ENCODE peak calls at places on chromosome 14, in nine cellular contexts. L is body of pancreas, N is HCT116, W is ovary, Z is Peyer's patch, D is suprapubic skin, U is K562, A is adrenal gland, H is sigmoid colon. F is an unnamed sample.

GRCh38 chr14:51630987-51631386 is 20.7 kb upstream of the FRMD6 start:
- DNase-seq in L (no peak), N (no peak), W (no peak), Z (no peak), D (no peak), U (no peak), A (no peak), H (no peak), F (no peak)

GRCh38 chr14:87944987-87945604 is 47.9 kb downstream of the GALC start:
- DNase-seq in L (no peak), N (peak), W (no peak), Z (no peak), D (no peak), U (peak), A (no peak), H (no peak), F (peak)

GRCh38 chr14:61502459-61503093 is 181.2 kb downstream of the PRKCH start:
- DNase-seq in L (no peak), N (no peak), W (no peak), Z (no peak), D (no peak), U (no peak), A (no peak), H (no peak), F (no peak)

GRCh38 chr14:100317897-100318808 is 5.0 kb upstream of the SLC25A47 start:
- DNase-seq in L (peak), N (peak), W (peak), Z (peak), D (no peak), U (peak), A (peak), H (peak), F (peak)

GRCh38 chr14:99592933-99593753 is 10.9 kb downstream of the CCDC85C start:
- DNase-seq in L (no peak), N (no peak), W (no peak), Z (no peak), D (no peak), U (no peak), A (no peak), H (peak), F (no peak)

GRCh38 chr14:101198398-101199027 is 295.0 kb upstream of the RTL1 start:
- DNase-seq in L (no peak), N (no peak), W (no peak), Z (no peak), D (peak), U (no peak), A (no peak), H (peak), F (no peak)

GRCh38 chr14:90381999-90382451 is 14.8 kb upstream of the CALM1 start:
- DNase-seq in L (peak), N (no peak), W (peak), Z (peak), D (peak), U (peak), A (peak), H (peak), F (peak)

GRCh38 chr14:65255029-65255545 is 152.8 kb upstream of the MAX start:
- DNase-seq in L (no peak), N (peak), W (no peak), Z (no peak), D (no peak), U (no peak), A (no peak), H (no peak), F (no peak)

GRCh38 chr14:53517276-53517960 is 364.3 kb upstream of the DDHD1 start:
- DNase-seq in L (no peak), N (no peak), W (no peak), Z (no peak), D (no peak), U (no peak), A (no peak), H (no peak), F (no peak)

GRCh38 chr14:104768437-104769323 is 15.7 kb downstream of the SIVA1 start:
- DNase-seq in L (peak), N (peak), W (peak), Z (peak), D (peak), U (peak), A (peak), H (peak), F (peak)

GRCh38 chr14:59020382-59020781 is 168.1 kb upstream of the DAAM1 start:
- DNase-seq in L (peak), N (peak), W (no peak), Z (no peak), D (no peak), U (peak), A (no peak), H (no peak), F (peak)

GRCh38 chr14:77026930-77027537 is 1.5 kb downstream of the IRF2BPL start:
- DNase-seq in L (peak), N (no peak), W (peak), Z (peak), D (no peak), U (peak), A (no peak), H (peak), F (peak)

GRCh38 chr14:63371033-63371432 is 52.3 kb upstream of the GPHB5 start:
- DNase-seq in L (no peak), N (no peak), W (no peak), Z (no peak), D (no peak), U (no peak), A (no peak), H (no peak), F (no peak)

GRCh38 chr14:53048631-53049030 is 97.8 kb upstream of the FERMT2 start:
- DNase-seq in L (no peak), N (no peak), W (no peak), Z (no peak), D (no peak), U (no peak), A (no peak), H (no peak), F (no peak)

GRCh38 chr14:104316723-104317499 is 178.5 kb downstream of the KIF26A start:
- DNase-seq in L (peak), N (no peak), W (peak), Z (peak), D (no peak), U (no peak), A (peak), H (no peak), F (no peak)

GRCh38 chr14:75533791-75534190 is 11.5 kb downstream of the BATF start:
- DNase-seq in L (no peak), N (no peak), W (no peak), Z (no peak), D (no peak), U (no peak), A (no peak), H (no peak), F (no peak)

GRCh38 chr14:29111554-29111953 is 345.0 kb downstream of the FOXG1 start:
- DNase-seq in L (no peak), N (no peak), W (no peak), Z (no peak), D (no peak), U (no peak), A (no peak), H (no peak), F (no peak)

GRCh38 chr14:59013672-59014298 is 174.7 kb upstream of the DAAM1 start:
- DNase-seq in L (no peak), N (no peak), W (no peak), Z (no peak), D (no peak), U (no peak), A (no peak), H (no peak), F (no peak)

DNA sequence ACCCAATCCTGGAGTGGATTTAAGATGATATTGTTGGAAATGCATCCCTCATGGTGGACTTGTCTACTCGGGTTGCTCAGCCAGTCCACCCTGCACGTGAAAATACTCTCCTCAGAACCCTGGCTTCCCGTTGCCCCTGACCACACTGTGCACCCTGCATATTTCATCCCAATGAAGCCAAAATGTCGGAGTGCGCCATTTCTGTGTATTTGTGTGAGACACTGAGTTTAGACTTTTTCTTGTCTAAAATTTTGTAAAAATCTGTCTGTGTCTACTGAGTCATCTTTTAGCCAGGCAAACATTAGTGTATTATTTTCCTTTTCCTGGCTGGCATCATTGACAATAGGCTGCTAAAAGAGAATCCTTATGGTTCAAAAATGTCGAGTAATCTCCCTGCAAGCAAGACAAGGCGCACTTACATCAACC is 485 bp upstream of the PNMA1 start:
- DNase-seq in L (no peak), N (no peak), W (no peak), Z (no peak), D (no peak), U (peak), A (no peak), H (no peak), F (no peak)
- TF ChIP-seq POLR2A in L (no peak), N (no peak), W (no peak), Z (no peak), D (no peak), U (no peak), A (no peak), H (no peak), F (no peak)

GRCh38 chr14:34632451-34632850 is 2.5 kb upstream of the SNX6 start:
- DNase-seq in L (no peak), N (no peak), W (no peak), Z (no peak), D (no peak), U (no peak), A (no peak), H (no peak), F (no peak)

GRCh38 chr14:34633697-34634096 is 3.7 kb upstream of the SNX6 start:
- DNase-seq in L (no peak), N (no peak), W (no peak), Z (no peak), D (no peak), U (no peak), A (no peak), H (no peak), F (no peak)

GRCh38 chr14:34629344-34629656 is 648 bp downstream of the SNX6 start:
- DNase-seq in L (no peak), N (no peak), W (no peak), Z (no peak), D (no peak), U (no peak), A (no peak), H (no peak), F (no peak)

GRCh38 chr14:34628681-34629135 is 1.2 kb downstream of the SNX6 start:
- DNase-seq in L (no peak), N (no peak), W (no peak), Z (no peak), D (no peak), U (peak), A (peak), H (no peak), F (peak)

DNA sequence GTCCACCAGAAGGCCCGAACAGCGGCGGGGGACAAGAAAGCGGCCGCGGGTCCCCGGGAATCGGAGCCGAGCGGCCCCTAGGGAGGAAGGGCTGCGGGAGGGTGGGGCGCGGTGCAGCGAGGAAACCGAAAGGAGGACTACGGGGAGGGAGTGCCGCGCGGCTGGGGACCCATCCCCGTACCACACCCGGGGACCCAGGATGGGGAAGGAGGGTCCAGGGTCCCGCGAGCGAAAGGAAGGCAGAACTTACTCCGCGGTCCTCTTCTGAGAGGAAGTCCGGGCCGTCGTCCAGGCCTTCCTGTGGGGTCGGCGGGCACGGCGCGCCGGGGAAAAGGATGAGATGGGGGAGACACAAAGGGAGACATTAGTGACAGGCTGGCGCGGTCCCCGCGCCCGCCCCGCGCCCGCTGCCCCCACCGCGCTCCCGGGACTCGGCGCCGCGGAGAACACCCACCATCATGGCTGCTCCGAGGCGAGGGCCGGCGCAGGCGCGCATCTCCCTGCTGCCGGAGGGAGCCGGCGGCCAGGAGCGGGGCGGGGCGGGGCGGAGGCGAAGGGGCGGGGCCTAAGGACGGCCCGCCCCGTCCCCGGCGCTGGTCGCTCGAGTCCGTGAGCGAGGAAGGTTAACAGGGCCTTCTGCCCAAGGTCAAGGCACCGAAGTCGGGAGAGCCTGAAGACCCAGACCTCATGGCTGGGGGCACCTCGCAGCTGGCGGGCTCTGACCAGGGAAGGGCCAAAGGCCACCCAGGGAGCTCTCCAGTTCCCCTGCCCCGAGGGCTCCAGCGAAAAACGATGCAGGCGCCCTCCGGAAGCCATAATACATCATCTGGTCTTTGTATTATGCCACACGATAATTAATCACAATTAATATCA is at the start of gene SNX6:
- DNase-seq in L (peak), N (peak), W (peak), Z (peak), D (peak), U (peak), A (peak), H (peak), F (peak)
- TF ChIP-seq POLR2A in L (peak), N (peak), W (peak), Z (peak), D (peak), U (peak), A (peak), H (peak), F (peak)

DNA sequence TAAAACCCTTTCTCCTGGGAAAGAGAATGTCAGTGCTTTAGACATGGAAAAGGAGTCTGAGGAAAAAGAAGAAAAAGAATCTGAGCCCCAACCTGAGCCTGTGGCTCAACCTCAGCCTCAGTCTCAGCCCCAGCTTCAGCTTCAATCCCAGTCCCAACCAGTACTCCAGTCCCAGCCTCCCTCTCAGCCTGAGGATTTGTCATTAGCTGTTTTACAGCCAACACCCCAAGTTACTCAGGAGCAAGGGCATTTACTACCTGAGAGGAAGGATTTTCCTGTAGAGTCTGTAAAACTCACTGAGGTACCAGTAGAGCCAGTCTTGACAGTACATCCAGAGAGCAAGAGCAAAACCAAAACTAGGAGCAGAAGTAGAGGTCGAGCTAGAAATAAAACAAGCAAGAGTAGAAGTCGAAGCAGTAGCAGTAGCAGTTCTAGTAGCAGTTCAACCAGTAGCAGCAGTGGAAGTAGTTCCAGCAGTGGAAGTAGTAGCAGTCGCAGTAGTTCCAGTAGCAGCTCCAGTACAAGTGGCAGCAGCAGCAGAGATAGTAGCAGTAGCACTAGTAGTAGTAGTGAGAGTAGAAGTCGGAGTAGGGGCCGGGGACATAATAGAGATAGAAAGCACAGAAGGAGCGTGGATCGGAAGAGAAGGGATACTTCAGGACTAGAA is 6.1 kb downstream of the PNN start:
- DNase-seq in L (no peak), N (no peak), W (no peak), Z (no peak), D (no peak), U (no peak), A (no peak), H (no peak), F (no peak)
- TF ChIP-seq POLR2A in L (no peak), N (no peak), W (no peak), Z (no peak), D (no peak), U (peak), A (no peak), H (no peak), F (peak)

GRCh38 chr14:21510735-21511657 is at the start of gene METTL3:
- DNase-seq in L (peak), N (peak), W (peak), Z (peak), D (peak), U (peak), A (peak), H (peak), F (peak)
- TF ChIP-seq POLR2A in L (peak), N (peak), W (peak), Z (peak), D (no peak), U (peak), A (no peak), H (no peak), F (peak)

GRCh38 chr14:68784995-68785816 is 7.7 kb downstream of the ZFP36L1 start:
- DNase-seq in L (peak), N (peak), W (peak), Z (no peak), D (peak), U (no peak), A (peak), H (peak), F (no peak)

GRCh38 chr14:68784298-68784910 is 8.5 kb downstream of the ZFP36L1 start:
- DNase-seq in L (peak), N (no peak), W (peak), Z (peak), D (peak), U (no peak), A (peak), H (peak), F (no peak)

GRCh38 chr14:68781161-68782021 is 11.5 kb downstream of the ZFP36L1 start:
- DNase-seq in L (peak), N (no peak), W (peak), Z (peak), D (no peak), U (peak), A (peak), H (peak), F (peak)

GRCh38 chr14:68782091-68782981 is 10.5 kb downstream of the ZFP36L1 start:
- DNase-seq in L (no peak), N (no peak), W (peak), Z (no peak), D (peak), U (peak), A (peak), H (peak), F (peak)

GRCh38 chr14:68783408-68784297 is 9.2 kb downstream of the ZFP36L1 start:
- DNase-seq in L (peak), N (no peak), W (peak), Z (peak), D (peak), U (no peak), A (peak), H (peak), F (no peak)
- TF ChIP-seq POLR2A in L (peak), N (no peak), W (no peak), Z (peak), D (no peak), U (no peak), A (no peak), H (no peak), F (no peak)

GRCh38 chr14:85934886-85935254 is 404.9 kb downstream of the FLRT2 start:
- DNase-seq in L (no peak), N (no peak), W (no peak), Z (no peak), D (no peak), U (no peak), A (no peak), H (no peak), F (peak)

DNA sequence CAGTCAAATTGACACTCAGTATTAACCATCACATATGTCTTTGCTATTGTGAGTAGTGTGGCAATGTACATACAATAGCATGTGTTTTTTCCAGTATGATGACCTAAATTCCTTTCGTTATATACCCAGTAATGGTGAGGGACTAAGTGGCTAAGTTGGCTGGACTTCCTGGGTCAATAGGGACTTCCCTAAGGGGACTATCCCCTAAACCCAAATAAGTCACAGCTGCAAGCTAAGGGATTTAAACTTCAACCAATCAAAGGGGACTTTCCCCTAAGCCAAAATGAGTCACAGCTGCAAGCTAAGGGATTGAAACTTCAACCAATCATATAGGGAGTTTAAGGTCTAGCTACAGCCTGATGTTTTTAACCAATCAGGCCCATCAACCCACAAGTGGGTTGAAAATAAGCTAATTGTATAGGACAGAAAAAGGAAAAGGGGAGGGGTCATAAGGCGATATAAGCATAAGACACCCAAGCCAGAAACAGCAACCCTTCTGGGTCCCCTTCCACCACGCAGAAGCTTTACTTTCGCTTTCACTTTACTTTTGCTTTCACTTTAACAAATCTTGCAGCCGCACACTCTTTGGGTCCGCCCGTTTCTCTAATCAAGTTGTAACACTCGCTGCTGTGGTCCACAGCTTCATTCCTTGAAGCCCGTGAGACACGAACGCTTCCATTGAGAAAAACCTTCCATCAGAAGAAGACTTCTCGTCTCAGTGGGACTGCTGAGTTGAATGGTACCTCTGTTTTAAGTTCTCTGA is 404.4 kb downstream of the FLRT2 start:
- DNase-seq in L (peak), N (no peak), W (no peak), Z (no peak), D (no peak), U (peak), A (peak), H (peak), F (peak)
- TF ChIP-seq POLR2A in L (no peak), N (no peak), W (no peak), Z (no peak), D (no peak), U (no peak), A (no peak), H (no peak), F (no peak)